ENCODE peak calls at places on chromosomes 1 and 21, in seven cellular contexts. Y is colonic mucosa; V is naive thymus-derived CD4-positive, alpha-beta T cell; K is CD4-positive, alpha-beta memory T cell; J is psoas muscle; H is GM23248; S is CD8-positive, alpha-beta T cell. L is an unnamed sample.

GRCh38 chr1:43803646-43804045 is 96.3 kb downstream of the ST3GAL3 start:
- DNase-seq in K (no peak), S (no peak), Y (no peak), J (no peak), V (no peak), H (no peak), L (no peak)

GRCh38 chr1:150621497-150622113 is 7.8 kb downstream of the ENSA start:
- DNase-seq in H (peak; percentile 82), J (peak; percentile 28), V (peak; percentile 62), Y (peak; percentile 63), S (peak; percentile 71), K (peak; percentile 69), L (peak; percentile 40)

GRCh38 chr1:84108900-84109578 is 35.0 kb upstream of the PRKACB start:
- DNase-seq in Y (no peak), K (no peak), H (no peak), J (no peak), V (no peak), S (no peak), L (no peak)

GRCh38 chr1:183288583-183288982 is 102.5 kb downstream of the LAMC2 start:
- DNase-seq in Y (no peak), V (no peak), J (no peak), K (no peak), H (no peak), S (no peak), L (no peak)

GRCh38 chr1:97680460-97680859 is 240.4 kb downstream of the DPYD start:
- DNase-seq in K (no peak), J (no peak), H (no peak), S (no peak), V (no peak), Y (no peak), L (no peak)

GRCh38 chr1:181661569-181661968 is 178.3 kb downstream of the CACNA1E start:
- DNase-seq in J (no peak), K (no peak), V (no peak), H (no peak), S (no peak), Y (no peak), L (no peak)

GRCh38 chr1:115543247-115543646 is 98.5 kb upstream of the VANGL1 start:
- DNase-seq in K (no peak), Y (no peak), J (no peak), V (no peak), H (no peak), S (no peak), L (no peak)

GRCh38 chr1:147099192-147099591 is 73.1 kb downstream of the PRKAB2 start:
- DNase-seq in H (peak; percentile 43), V (no peak), J (no peak), S (no peak), K (no peak), Y (no peak), L (no peak)

GRCh38 chr1:245840971-245841370 is 666.1 kb downstream of the SMYD3 start:
- DNase-seq in S (no peak), Y (no peak), H (no peak), K (no peak), V (no peak), J (no peak), L (no peak)

DNA sequence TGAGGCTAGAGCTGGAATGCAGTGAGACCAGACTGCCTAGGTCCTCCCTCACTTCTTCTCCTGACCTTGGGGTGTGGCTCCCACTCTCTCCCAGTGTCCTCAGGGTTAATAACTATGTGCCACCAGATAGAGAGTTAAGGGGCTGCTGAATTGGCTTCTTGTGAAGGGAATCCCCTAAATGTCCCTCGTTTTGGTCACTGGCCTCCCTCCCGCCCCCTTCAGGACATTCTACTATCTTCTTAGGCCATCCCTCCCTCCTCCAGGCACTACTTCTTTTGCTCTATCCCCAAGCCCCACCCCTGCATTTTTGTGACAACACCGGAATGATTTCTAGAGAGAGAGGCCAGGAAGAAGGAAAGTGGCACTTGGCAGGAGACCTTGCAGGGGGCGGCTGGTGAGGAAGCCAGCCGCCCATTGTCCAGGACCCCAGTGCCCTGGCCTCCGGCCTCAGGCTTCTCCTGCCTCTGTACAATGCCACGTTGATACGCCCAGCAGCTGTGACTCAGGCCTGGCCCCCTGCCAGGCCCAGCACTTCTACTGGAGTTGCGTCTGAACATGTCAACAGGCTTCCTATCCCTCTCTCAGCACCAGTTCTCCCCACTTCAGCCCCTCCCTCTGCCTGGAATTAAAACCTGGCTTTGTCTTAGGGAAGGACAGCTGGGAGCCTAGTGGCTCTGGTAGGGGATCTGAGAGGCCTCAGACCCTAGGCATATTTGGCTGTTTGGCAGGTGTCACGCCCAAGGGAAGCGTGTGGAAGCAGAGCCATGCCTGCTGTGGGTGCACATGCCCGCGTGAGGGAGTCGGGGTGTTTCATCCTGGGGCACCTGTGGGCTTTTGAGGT is 9.1 kb downstream of the LMNA start:
- DNase-seq in J (peak; percentile 97), K (peak; percentile 85), H (peak; percentile 96), S (peak; percentile 72), Y (peak; percentile 97), V (peak; percentile 47), L (peak; percentile 45)
- H3K4me1 ChIP-seq in J (peaks cover 98% of the 10 kb centered on the region), K (peaks cover 76% of the 10 kb centered on the region), H (peaks cover 86% of the 10 kb centered on the region), S (peaks cover 38% of the 10 kb centered on the region), Y (peaks cover 79% of the 10 kb centered on the region), V (peaks cover 37% of the 10 kb centered on the region), L (peaks cover 62% of the 10 kb centered on the region)

GRCh38 chr1:36298640-36299039 is 7.5 kb upstream of the SH3D21 start:
- DNase-seq in H (no peak), K (no peak), V (no peak), S (no peak), J (no peak), Y (no peak), L (no peak)
- H3K36me3 ChIP-seq in H (peaks cover 59% of the 10 kb centered on the region), K (peaks cover 63% of the 10 kb centered on the region), V (peaks cover 88% of the 10 kb centered on the region), S (peaks cover 59% of the 10 kb centered on the region), J (peaks cover 99% of the 10 kb centered on the region), Y (peaks cover 11% of the 10 kb centered on the region), L (peaks cover 53% of the 10 kb centered on the region)

DNA sequence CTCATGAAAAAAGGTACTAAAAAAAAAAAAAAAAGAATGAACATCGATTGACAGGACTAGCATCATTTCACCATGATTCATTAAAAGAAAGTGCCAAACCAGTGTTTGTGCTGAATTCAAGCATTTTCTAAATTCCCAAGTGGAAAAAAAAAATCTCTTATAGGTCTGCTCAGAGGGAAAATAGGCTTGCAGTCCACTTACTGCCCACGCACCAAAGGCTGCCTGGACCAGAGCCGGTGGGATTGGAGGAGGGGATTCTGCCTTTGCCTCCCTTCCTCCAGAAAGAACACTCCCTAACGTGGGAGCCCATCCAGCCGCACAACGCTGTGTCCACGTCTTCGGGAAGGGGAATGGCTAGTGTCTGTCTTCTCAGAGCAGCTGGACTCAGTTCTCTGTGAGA is 5.5 kb upstream of the TRAPPC10 start:
- DNase-seq in Y (no peak), J (peak; percentile 56), S (no peak), K (no peak), V (no peak), H (peak; percentile 75), L (no peak)
- H3K4me3 ChIP-seq in Y (no peak overlapping the region), J (no peak overlapping the region), S (no peak overlapping the region), K (no peak overlapping the region), V (no peak overlapping the region), H (peak overlapping the region; percentile 48), L (no peak overlapping the region)

GRCh38 chr1:41769068-41769467 is 149.7 kb downstream of the HIVEP3 start:
- DNase-seq in H (no peak), V (no peak), K (no peak), S (no peak), Y (no peak), J (no peak), L (no peak)

GRCh38 chr1:41765109-41765655 is 153.5 kb downstream of the HIVEP3 start:
- DNase-seq in Y (no peak), V (no peak), K (no peak), S (no peak), J (no peak), H (no peak), L (no peak)

GRCh38 chr1:41768538-41768937 is 150.2 kb downstream of the HIVEP3 start:
- DNase-seq in S (no peak), K (no peak), H (no peak), V (no peak), J (no peak), Y (no peak), L (no peak)

GRCh38 chr1:41766546-41766945 is 152.2 kb downstream of the HIVEP3 start:
- DNase-seq in Y (no peak), V (no peak), K (no peak), J (no peak), S (no peak), H (no peak), L (no peak)

DNA sequence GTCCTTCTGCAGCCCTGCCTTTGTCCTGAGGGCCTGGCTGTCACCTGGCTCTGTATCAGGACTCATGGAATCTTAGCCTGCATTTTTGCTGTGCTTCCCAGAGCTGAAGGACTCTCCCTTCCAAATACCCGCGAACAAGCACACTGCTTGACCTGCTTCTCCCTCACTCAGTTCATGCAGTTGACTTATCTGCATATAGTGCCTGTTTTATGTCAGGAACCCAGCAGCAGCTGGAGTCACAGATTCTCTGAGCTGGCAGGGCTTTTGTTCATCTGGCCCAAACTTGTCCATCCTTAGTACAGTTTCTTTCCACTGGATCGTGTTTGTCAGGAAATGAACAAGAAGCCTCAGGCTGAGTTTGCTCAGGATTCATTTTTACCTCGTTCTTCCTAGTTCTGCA is 151.2 kb downstream of the HIVEP3 start:
- DNase-seq in H (peak; percentile 24), S (no peak), J (no peak), V (no peak), Y (no peak), K (no peak), L (no peak)
- H3K4me1 ChIP-seq in H (peaks cover 10% of the 10 kb centered on the region), S (no peaks in the 10 kb centered on the region), J (peaks cover 14% of the 10 kb centered on the region), V (no peaks in the 10 kb centered on the region), Y (no peaks in the 10 kb centered on the region), K (no peaks in the 10 kb centered on the region), L (no peaks in the 10 kb centered on the region)

GRCh38 chr1:225820522-225821120 is 10.7 kb downstream of the EPHX1 start:
- DNase-seq in S (no peak), Y (no peak), J (no peak), K (no peak), V (no peak), H (no peak), L (no peak)

GRCh38 chr1:225817611-225818061 is 7.7 kb downstream of the EPHX1 start:
- DNase-seq in H (peak; percentile 96), K (no peak), V (no peak), J (peak; percentile 80), Y (peak; percentile 89), S (no peak), L (no peak)

GRCh38 chr1:225819346-225820192 is 9.6 kb downstream of the EPHX1 start:
- DNase-seq in K (no peak), H (no peak), Y (no peak), J (no peak), S (no peak), V (no peak), L (no peak)

GRCh38 chr1:225816643-225817538 is 7.0 kb downstream of the EPHX1 start:
- DNase-seq in Y (peak; percentile 53), S (no peak), J (peak; percentile 70), H (peak; percentile 46), V (no peak), K (no peak), L (no peak)

GRCh38 chr1:225818229-225818628 is 8.3 kb downstream of the EPHX1 start:
- DNase-seq in H (no peak), Y (no peak), J (no peak), K (no peak), V (no peak), S (no peak), L (no peak)
- H3K36me3 ChIP-seq in H (no peaks in the 10 kb centered on the region), Y (no peaks in the 10 kb centered on the region), J (no peaks in the 10 kb centered on the region), K (no peaks in the 10 kb centered on the region), V (no peaks in the 10 kb centered on the region), S (no peaks in the 10 kb centered on the region), L (no peaks in the 10 kb centered on the region)

GRCh38 chr1:221708076-221708571 is 33.8 kb downstream of the DUSP10 start:
- DNase-seq in J (no peak), V (no peak), H (peak; percentile 33), K (peak; percentile 89), S (peak; percentile 59), Y (no peak), L (peak; percentile 36)
- H3K4me3 ChIP-seq in J (no peak overlapping the region), V (no peak overlapping the region), H (no peak overlapping the region), K (no peak overlapping the region), S (no peak overlapping the region), Y (no peak overlapping the region), L (no peak overlapping the region)

L was measured in CD8-positive, alpha-beta memory T cell.